ENCODE peak calls at places on chromosomes 6 and 20, in nine cellular contexts. M is kidney; U is heart right ventricle; Z is activated CD4-positive, alpha-beta T cell treated with anti-CD3 and anti-CD28 coated beads, Interleukin-2, amount 50 U/mL, for 48 hours; X is foreskin fibroblast; R is GM13976; I is HCT116; O is KBM-7; L is fibroblast of the aortic adventitia. Y is an unnamed sample.

GRCh38 chr6:100721256-100721655 is 159.9 kb downstream of the ASCC3 start:
- DNase-seq in M (no peak), U (no peak), Z (no peak), X (peak), R (no peak), I (no peak), O (no peak), L (no peak), Y (no peak)

GRCh38 chr20:50303573-50304500 is 113.2 kb downstream of the CEBPB start:
- DNase-seq in M (peak), U (peak), Z (no peak), X (peak), R (no peak), I (no peak), O (no peak), L (peak), Y (no peak)

GRCh38 chr6:163455553-163455952 is 41.0 kb downstream of the QKI start:
- DNase-seq in M (no peak), U (no peak), Z (no peak), X (peak), R (no peak), I (no peak), O (no peak), L (no peak), Y (no peak)

GRCh38 chr6:4358414-4359107 is 223.2 kb upstream of the ECI2 start:
- DNase-seq in M (peak), U (peak), Z (peak), X (peak), R (no peak), I (peak), O (peak), L (peak), Y (no peak)

GRCh38 chr6:41976794-41977484 is 35.3 kb upstream of the CCND3 start:
- DNase-seq in M (no peak), U (no peak), Z (no peak), X (peak), R (peak), I (no peak), O (no peak), L (peak), Y (no peak)

GRCh38 chr6:32082951-32083350 is 26.2 kb downstream of the TNXB start:
- DNase-seq in M (no peak), U (no peak), Z (no peak), X (peak), R (no peak), I (no peak), O (no peak), L (peak), Y (no peak)

GRCh38 chr6:52305948-52306767 is 21.6 kb upstream of the MCM3 start:
- DNase-seq in M (no peak), U (no peak), Z (no peak), X (no peak), R (peak), I (no peak), O (peak), L (no peak), Y (no peak)

GRCh38 chr6:38588631-38589366 is 50.9 kb downstream of the BTBD9 start:
- DNase-seq in M (no peak), U (no peak), Z (no peak), X (peak), R (no peak), I (no peak), O (no peak), L (peak), Y (no peak)

GRCh38 chr6:126145386-126145785 is 159.0 kb downstream of the TRMT11 start:
- DNase-seq in M (no peak), U (no peak), Z (no peak), X (no peak), R (no peak), I (no peak), O (no peak), L (no peak), Y (no peak)

GRCh38 chr20:63978319-63979220 is 872 bp downstream of the SAMD10 start:
- DNase-seq in M (peak), U (peak), Z (peak), X (peak), R (peak), I (no peak), O (peak), L (no peak), Y (peak)

GRCh38 chr6:148814869-148815268 is 68.0 kb downstream of the UST start:
- DNase-seq in M (no peak), U (no peak), Z (no peak), X (no peak), R (no peak), I (no peak), O (no peak), L (no peak), Y (no peak)

GRCh38 chr6:6661684-6662083 is 73.2 kb downstream of the LY86 start:
- DNase-seq in M (no peak), U (peak), Z (no peak), X (peak), R (no peak), I (no peak), O (peak), L (peak), Y (no peak)

GRCh38 chr20:51347871-51348270 is 194.6 kb downstream of the NFATC2 start:
- DNase-seq in M (no peak), U (no peak), Z (no peak), X (no peak), R (no peak), I (no peak), O (no peak), L (no peak), Y (no peak)

GRCh38 chr20:16107172-16107870 is 465.9 kb downstream of the KIF16B start:
- DNase-seq in M (peak), U (no peak), Z (no peak), X (no peak), R (no peak), I (no peak), O (no peak), L (no peak), Y (no peak)

GRCh38 chr6:100803264-100803663 is 77.9 kb downstream of the ASCC3 start:
- DNase-seq in M (peak), U (no peak), Z (no peak), X (no peak), R (no peak), I (no peak), O (peak), L (no peak), Y (no peak)

GRCh38 chr6:155187096-155187495 is 76.7 kb upstream of the CLDN20 start:
- DNase-seq in M (no peak), U (no peak), Z (no peak), X (no peak), R (peak), I (no peak), O (no peak), L (no peak), Y (no peak)

GRCh38 chr6:29986199-29986598 is 43.9 kb downstream of the HLA-A start:
- DNase-seq in M (no peak), U (no peak), Z (no peak), X (no peak), R (no peak), I (no peak), O (no peak), L (no peak), Y (no peak)

GRCh38 chr20:5652626-5653573 is 97.3 kb upstream of the SHLD1 start:
- DNase-seq in M (no peak), U (no peak), Z (no peak), X (peak), R (no peak), I (no peak), O (no peak), L (peak), Y (no peak)

GRCh38 chr6:21001736-21002135 is 467.5 kb downstream of the CDKAL1 start:
- DNase-seq in M (no peak), U (no peak), Z (no peak), X (peak), R (no peak), I (no peak), O (no peak), L (peak), Y (no peak)

Y was measured in GM12892.